ENCODE peak calls at places on chromosomes 11 and 22, in four cellular contexts. O is K562, Y is HepG2, R is HCT116. H is an unnamed sample. For H3K36me3, the result is how much of the 10 kb centered on the place peaks cover.

GRCh38 chr11:59802639-59803176 is 7.9 kb downstream of the MRPL16 start:
- DNase-seq in O (peak), R (peak), Y (peak), H (peak)

GRCh38 chr11:17197431-17197898 is 10.3 kb downstream of the PIK3C2A start:
- DNase-seq in R (no peak), Y (peak), O (no peak), H (no peak)

GRCh38 chr11:93133710-93134109 is 64.1 kb downstream of the SLC36A4 start:
- DNase-seq in R (no peak), O (no peak), Y (no peak), H (no peak)

GRCh38 chr11:35173011-35173511 is 34.1 kb downstream of the CD44 start:
- DNase-seq in O (no peak), Y (peak), R (no peak), H (no peak)

GRCh38 chr11:72333657-72334056 is 89.7 kb upstream of the PHOX2A start:
- DNase-seq in R (no peak), Y (no peak), O (peak), H (no peak)

GRCh38 chr11:88375927-88376470 is 38.5 kb upstream of the CTSC start:
- DNase-seq in Y (no peak), R (no peak), O (no peak), H (no peak)

GRCh38 chr11:116853461-116854073 is 16.1 kb upstream of the APOA1 start:
- DNase-seq in R (peak), Y (no peak), O (no peak), H (peak)

GRCh38 chr11:2328040-2328439 is 26.2 kb downstream of the TSPAN32 start:
- DNase-seq in R (no peak), O (no peak), Y (no peak), H (no peak)

GRCh38 chr11:99968336-99968735 is 718.8 kb upstream of the ARHGAP42 start:
- DNase-seq in Y (no peak), R (no peak), O (no peak), H (no peak)

GRCh38 chr11:122863704-122864326 is 18.7 kb upstream of the JHY start:
- DNase-seq in O (peak), Y (no peak), R (peak), H (no peak)

DNA sequence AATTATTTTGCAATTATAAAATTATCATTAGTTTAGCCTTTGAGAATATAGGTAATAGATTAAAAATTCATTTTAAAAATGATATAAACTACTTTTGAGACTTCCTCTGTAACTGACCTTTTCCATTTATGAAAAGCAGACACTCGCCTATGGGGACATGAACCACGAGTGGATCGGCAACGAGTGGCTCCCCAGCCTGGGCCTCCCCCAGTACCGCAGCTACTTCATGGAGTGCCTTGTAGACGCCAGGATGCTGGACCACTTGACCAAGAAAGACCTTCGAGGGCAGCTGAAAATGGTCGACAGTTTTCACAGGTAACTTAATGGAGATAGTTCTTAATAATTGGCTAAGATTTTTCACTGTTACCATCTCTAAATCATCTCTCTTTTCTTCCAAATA is 26.3 kb upstream of the CTTN start:
- DNase-seq in Y (no peak), R (no peak), O (no peak), H (no peak)
- H3K36me3 ChIP-seq in Y (half or more), R (under half), O (half or more), H (under half)

DNA sequence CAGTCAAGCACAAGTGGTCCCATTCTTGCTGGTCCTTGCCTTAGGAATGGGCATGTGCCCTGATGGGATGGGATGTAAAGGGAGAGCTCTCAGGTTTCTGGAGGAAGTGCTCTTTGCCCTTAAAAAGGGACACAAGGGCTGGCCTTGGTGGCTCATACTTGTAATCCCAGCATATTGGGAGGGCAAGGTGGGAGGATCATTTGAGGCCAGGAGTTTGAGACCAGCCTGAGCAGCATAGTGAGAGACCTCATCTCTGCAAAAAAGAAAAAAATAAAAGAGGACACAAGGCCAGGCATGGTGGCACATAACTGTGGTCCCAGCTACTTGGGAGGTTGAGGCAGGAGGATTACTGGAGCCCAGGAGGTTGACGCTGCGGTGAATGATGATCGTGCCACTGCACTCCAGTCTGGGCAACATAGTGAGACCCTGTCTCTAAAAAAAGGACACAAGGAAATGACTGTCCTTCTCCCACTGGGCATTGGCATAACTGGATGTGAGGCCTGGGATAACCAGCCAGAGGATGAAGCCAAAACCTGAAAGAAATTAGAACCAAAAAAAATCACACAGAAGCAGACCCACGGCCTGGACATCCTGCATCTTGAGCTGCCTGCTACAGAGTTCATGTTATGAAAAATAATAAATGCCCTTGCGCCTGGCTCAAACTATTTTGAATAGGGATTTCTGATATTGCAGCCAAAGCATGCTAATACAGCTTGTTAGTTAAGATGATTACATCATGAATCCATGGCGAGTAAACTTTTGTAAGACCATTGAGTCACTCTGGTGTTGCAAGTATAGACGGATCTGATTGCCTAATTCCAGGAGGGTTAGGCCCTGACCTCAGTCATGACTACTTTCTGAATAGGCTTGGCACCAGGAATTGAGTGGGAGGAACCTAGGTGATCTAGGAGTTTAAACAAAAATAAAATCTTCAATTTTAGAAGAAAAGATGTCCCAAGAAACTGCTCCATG is 12.9 kb upstream of the CRKL start:
- DNase-seq in O (peak), R (peak), Y (peak), H (peak)
- H3K4me3 ChIP-seq in O (no peak), R (no peak), Y (no peak), H (no peak)

GRCh38 chr11:6298605-6299004 is 21.7 kb downstream of the CAVIN3 start:
- DNase-seq in O (peak), Y (peak), R (peak), H (no peak)
- TF ChIP-seq TCF7L2 in O (no peak), Y (no peak), R (no peak), H (no peak)

DNA sequence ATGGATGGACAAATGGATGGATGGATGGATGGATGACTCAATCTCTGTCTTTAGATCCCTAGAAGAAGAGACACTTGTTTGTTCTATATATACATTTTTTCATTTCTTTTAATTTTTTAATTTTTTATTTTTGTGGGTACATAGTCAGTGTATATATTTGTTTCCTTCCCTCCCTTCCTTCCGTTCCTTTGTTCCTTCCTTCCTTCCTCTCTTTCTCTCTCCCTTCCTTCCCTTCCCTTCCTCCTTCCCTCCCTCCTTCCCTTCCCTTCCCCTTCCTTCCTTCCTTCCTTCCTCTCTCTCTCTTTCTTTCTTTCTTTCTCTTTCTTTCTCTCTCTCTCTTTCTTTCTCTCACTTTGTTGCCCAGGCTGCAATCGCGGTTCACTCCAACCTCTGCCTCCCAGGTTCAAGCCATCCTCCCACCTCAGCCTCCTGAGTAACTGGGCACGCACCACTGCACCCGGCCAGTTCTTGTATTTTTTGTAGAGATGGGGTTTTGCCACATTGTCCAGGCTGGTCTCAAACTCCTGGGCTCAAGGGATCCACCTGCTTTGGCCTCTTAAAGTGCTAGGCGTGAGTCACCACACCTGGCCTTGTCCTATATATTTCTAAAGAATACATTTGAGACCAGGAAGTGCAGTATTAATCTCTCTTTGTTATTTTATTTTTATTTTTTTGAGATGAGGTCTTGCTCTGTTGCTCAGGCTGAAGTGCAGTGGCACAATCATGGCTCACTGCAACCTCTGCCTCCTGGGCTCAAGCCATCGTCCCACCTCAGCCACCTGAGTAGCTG is 42.5 kb upstream of the AQP11 start:
- DNase-seq in R (no peak), Y (no peak), O (no peak), H (no peak)
- H3K36me3 ChIP-seq in R (under half), Y (under half), O (under half), H (under half)

GRCh38 chr11:133950874-133951483 is 5.8 kb downstream of the IGSF9B start:
- DNase-seq in R (no peak), Y (no peak), O (no peak), H (no peak)
- H3K4me3 ChIP-seq in R (no peak), Y (no peak), O (no peak), H (no peak)

GRCh38 chr11:134539285-134539684 is 127.2 kb upstream of the B3GAT1 start:
- DNase-seq in Y (no peak), R (no peak), O (no peak), H (no peak)

GRCh38 chr11:134543144-134544044 is 131.4 kb upstream of the B3GAT1 start:
- DNase-seq in R (no peak), O (no peak), Y (no peak), H (no peak)

GRCh38 chr11:134541951-134542350 is 129.9 kb upstream of the B3GAT1 start:
- DNase-seq in O (no peak), Y (no peak), R (no peak), H (no peak)

GRCh38 chr11:134542401-134543143 is 130.5 kb upstream of the B3GAT1 start:
- DNase-seq in O (no peak), Y (no peak), R (peak), H (no peak)

DNA sequence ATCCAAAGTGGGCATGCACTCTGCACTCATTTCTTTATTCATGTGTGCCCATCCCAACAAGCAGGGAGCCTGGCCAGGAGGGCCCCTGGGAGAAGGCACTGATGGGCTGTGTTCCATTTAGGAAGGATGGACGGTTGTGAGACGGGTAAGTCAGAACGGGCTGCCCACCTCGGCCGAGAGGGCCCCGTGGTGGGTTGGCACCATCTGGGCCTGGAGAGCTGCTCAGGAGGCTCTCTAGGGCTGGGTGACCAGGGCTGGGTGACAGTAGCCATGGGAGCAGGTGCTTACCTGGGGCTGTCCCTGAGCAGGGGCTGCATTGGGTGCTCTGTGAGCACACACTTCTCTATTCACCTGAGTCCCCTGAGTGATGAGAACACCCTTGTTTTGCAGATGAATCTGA is 129.3 kb upstream of the B3GAT1 start:
- DNase-seq in R (no peak), Y (no peak), O (no peak), H (no peak)
- TF ChIP-seq TCF7L2 in R (no peak), Y (no peak), O (no peak), H (no peak)

GRCh38 chr11:121054266-121054665 is 30.4 kb downstream of the TBCEL start:
- DNase-seq in O (no peak), Y (no peak), R (no peak), H (no peak)
- H3K36me3 ChIP-seq in O (under half), Y (under half), R (under half), H (under half)

DNA sequence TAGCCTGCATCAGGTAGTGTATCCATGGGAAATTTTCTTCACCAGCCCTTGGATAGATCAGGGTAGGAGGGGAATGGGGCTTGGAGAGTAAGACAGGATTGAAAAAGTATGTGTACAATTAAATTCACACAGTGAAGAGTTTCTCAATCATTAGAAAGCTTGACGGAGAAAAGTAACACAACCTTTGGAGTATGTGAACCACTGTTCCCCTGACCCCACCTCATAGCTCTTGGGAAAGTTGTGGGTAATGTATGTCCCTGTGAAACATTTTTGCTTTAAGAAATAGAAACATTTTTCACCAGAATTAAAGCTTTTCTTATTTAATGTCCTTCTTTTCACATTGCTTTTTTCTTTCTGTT is 297 bp upstream of the CASP1 start:
- DNase-seq in R (no peak), O (no peak), Y (no peak), H (no peak)
- H3K4me3 ChIP-seq in R (no peak), O (no peak), Y (no peak), H (no peak)

GRCh38 chr11:128621491-128622136 is 34.3 kb upstream of the ETS1 start:
- DNase-seq in R (no peak), O (no peak), Y (no peak), H (no peak)
- TF ChIP-seq TCF7L2 in R (no peak), O (no peak), Y (no peak), H (no peak)